ENCODE peak calls at places on chromosomes 1 and 21, in eight cellular contexts. G, Y, J, F, L, R, Z and B are unnamed samples.

GRCh38 chr1:43232071-43232470 is 37.7 kb upstream of the TMEM125 start:
- DNase-seq in F (peak), R (no peak), Z (no peak), L (peak), J (peak), Y (no peak), G (no peak), B (no peak)

GRCh38 chr1:156747737-156748669 is 3.5 kb downstream of the HDGF start:
- DNase-seq in R (no peak), F (no peak), Y (no peak), J (peak), L (peak), G (no peak), Z (peak), B (no peak)

GRCh38 chr1:115837762-115838421 is 3.0 kb downstream of the NHLH2 start:
- DNase-seq in J (no peak), Y (no peak), F (no peak), Z (no peak), G (no peak), R (no peak), L (no peak), B (no peak)

GRCh38 chr1:89844236-89844807 is 23.5 kb downstream of the LRRC8D start:
- DNase-seq in Y (no peak), G (no peak), Z (no peak), R (no peak), L (peak), F (no peak), J (peak), B (no peak)

GRCh38 chr1:201885531-201886075 is 3.1 kb upstream of the SHISA4 start:
- DNase-seq in J (peak), G (no peak), R (no peak), Z (no peak), Y (no peak), L (peak), F (no peak), B (no peak)

GRCh38 chr1:89540406-89540970 is 15.9 kb downstream of the LRRC8B start:
- DNase-seq in Z (no peak), L (no peak), R (no peak), Y (no peak), J (no peak), F (no peak), G (peak), B (no peak)

GRCh38 chr1:183304466-183305122 is 113.6 kb downstream of the NMNAT2 start:
- DNase-seq in Z (no peak), J (no peak), R (no peak), L (no peak), F (no peak), G (no peak), Y (no peak), B (no peak)

GRCh38 chr1:56939209-56939608 is 26.6 kb downstream of the C8B start:
- DNase-seq in L (no peak), F (no peak), Z (no peak), J (no peak), R (no peak), Y (no peak), G (no peak), B (no peak)

GRCh38 chr21:43193651-43194302 is 25.0 kb downstream of the CRYAA start:
- DNase-seq in G (peak), R (no peak), L (peak), Z (peak), J (peak), F (peak), Y (no peak), B (peak)

GRCh38 chr1:1399870-1400575 is 888 bp upstream of the CCNL2 start:
- DNase-seq in Z (no peak), J (peak), L (peak), G (peak), R (no peak), F (no peak), Y (no peak), B (no peak)

GRCh38 chr1:87754036-87754603 is 425.4 kb downstream of the LMO4 start:
- DNase-seq in Z (no peak), Y (no peak), J (peak), G (no peak), R (no peak), F (no peak), L (no peak), B (no peak)

GRCh38 chr1:69523032-69523431 is 44.7 kb upstream of the LRRC7 start:
- DNase-seq in F (peak), R (no peak), L (peak), J (peak), Y (no peak), G (no peak), Z (no peak), B (peak)

GRCh38 chr1:208006258-208006920 is 95.5 kb upstream of the CD34 start:
- DNase-seq in G (no peak), Z (no peak), Y (no peak), L (no peak), J (no peak), R (no peak), F (no peak), B (no peak)

GRCh38 chr1:63448741-63449140 is 74.3 kb downstream of the ITGB3BP start:
- DNase-seq in Y (no peak), F (no peak), R (no peak), Z (no peak), J (no peak), G (no peak), L (peak), B (no peak)

GRCh38 chr1:117967472-117967871 is 37.9 kb downstream of the WDR3 start:
- DNase-seq in L (peak), Z (no peak), G (peak), R (no peak), F (peak), Y (no peak), J (peak), B (no peak)

GRCh38 chr1:36733748-36734147 is 251.0 kb upstream of the CSF3R start:
- DNase-seq in L (no peak), F (no peak), G (no peak), J (no peak), R (no peak), Z (no peak), Y (no peak), B (no peak)

GRCh38 chr1:79592707-79593106 is 586.2 kb upstream of the ADGRL4 start:
- DNase-seq in Y (no peak), J (no peak), G (no peak), Z (no peak), L (no peak), R (no peak), F (no peak), B (no peak)

GRCh38 chr1:179217943-179218507 is 11.5 kb downstream of the ABL2 start:
- DNase-seq in Y (no peak), J (peak), G (peak), Z (no peak), R (no peak), L (peak), F (no peak), B (no peak)

GRCh38 chr1:156667968-156668709 is 9.1 kb downstream of the NES start:
- DNase-seq in G (no peak), L (no peak), Z (peak), J (no peak), F (no peak), Y (no peak), R (no peak), B (no peak)

GRCh38 chr1:117928881-117929339 is 511 bp downstream of the GDAP2 start:
- DNase-seq in Z (peak), Y (peak), J (peak), F (peak), L (peak), R (no peak), G (peak), B (no peak)

GRCh38 chr1:21868941-21869454 is 56.9 kb downstream of the LDLRAD2 start:
- DNase-seq in R (no peak), J (no peak), G (no peak), Y (no peak), Z (no peak), F (no peak), L (no peak), B (no peak)

GRCh38 chr1:151617995-151618394 is 6.1 kb downstream of the SNX27 start:
- DNase-seq in J (no peak), R (no peak), L (no peak), F (no peak), Z (no peak), G (no peak), Y (no peak), B (no peak)

GRCh38 chr1:2556277-2557145 is at the start of gene TNFRSF14:
- DNase-seq in J (peak), Z (peak), G (peak), L (peak), R (no peak), F (no peak), Y (no peak), B (no peak)

GRCh38 chr1:11522400-11523235 is 43.7 kb downstream of the DISP3 start:
- DNase-seq in R (no peak), Y (no peak), F (no peak), J (no peak), L (no peak), Z (no peak), G (no peak), B (no peak)